ENCODE peak calls at places on chromosomes 7 and 10, in eight cellular contexts. I is T-helper 1 cell; E is GM04504; A is heart right ventricle; B is heart left ventricle; Z is stimulated activated naive CD8-positive, alpha-beta T cell treated with anti-CD3 and anti-CD28 coated beads, Interleukin-15, Interleukin-2, amounts not matched to agents 100 U/mL and 50 U/mL, for 24 hours; N is MM.1S; V is fibroblast of the aortic adventitia. C is an unnamed sample.

GRCh38 chr7:136056827-136057226 is 79.7 kb upstream of the MTPN start:
- DNase-seq in I (no peak), E (no peak), A (no peak), B (no peak), Z (no peak), N (no peak), V (no peak), C (no peak)

GRCh38 chr7:44431091-44431608 is 59.3 kb downstream of the NUDCD3 start:
- DNase-seq in I (peak), E (no peak), A (no peak), B (peak), Z (peak), N (peak), V (no peak), C (no peak)

GRCh38 chr10:24215193-24215592 is 6.3 kb downstream of the KIAA1217 start:
- DNase-seq in I (no peak), E (no peak), A (peak), B (peak), Z (no peak), N (no peak), V (peak), C (no peak)

GRCh38 chr10:124732931-124733536 is 11.1 kb downstream of the FAM53B start:
- DNase-seq in I (no peak), E (no peak), A (no peak), B (peak), Z (peak), N (peak), V (peak), C (peak)

GRCh38 chr10:55180357-55180756 is 379.3 kb upstream of the PCDH15 start:
- DNase-seq in I (no peak), E (no peak), A (no peak), B (no peak), Z (no peak), N (no peak), V (no peak), C (no peak)

GRCh38 chr10:103226011-103226410 is 19.7 kb upstream of the RPEL1 start:
- DNase-seq in I (no peak), E (no peak), A (no peak), B (no peak), Z (no peak), N (no peak), V (peak), C (no peak)

GRCh38 chr7:112257073-112257472 is 50.6 kb downstream of the ZNF277 start:
- DNase-seq in I (no peak), E (no peak), A (no peak), B (no peak), Z (no peak), N (no peak), V (no peak), C (no peak)

GRCh38 chr10:21399392-21400015 is 126.0 kb downstream of the SKIDA1 start:
- DNase-seq in I (no peak), E (peak), A (no peak), B (no peak), Z (no peak), N (no peak), V (peak), C (no peak)

GRCh38 chr10:29896053-29896452 is 163.3 kb downstream of the JCAD start:
- DNase-seq in I (no peak), E (no peak), A (no peak), B (no peak), Z (no peak), N (no peak), V (peak), C (no peak)

GRCh38 chr7:94067047-94067446 is 62.9 kb upstream of the BET1 start:
- DNase-seq in I (no peak), E (no peak), A (no peak), B (no peak), Z (no peak), N (no peak), V (no peak), C (no peak)

GRCh38 chr10:48536916-48537890 is 67.7 kb downstream of the ARHGAP22 start:
- DNase-seq in I (no peak), E (no peak), A (no peak), B (no peak), Z (no peak), N (no peak), V (no peak), C (no peak)

C was measured in T-helper 22 cell.